ENCODE peak calls at places on chromosomes 5 and 9, in eight cellular contexts. One of them, this sample, is unnamed. For H3K4me1, the result is how much of the 10 kb centered on the place peaks cover.

GRCh38 chr9:93594041-93594756 is 17.8 kb downstream of the PHF2 start:
- DNase-seq in GM23248: no peak
- DNase-seq in mammary epithelial cell: no peak
- DNase-seq in astrocyte: no peak
- DNase-seq in fibroblast of lung: no peak
- DNase-seq in PC-3: no peak
- DNase-seq in keratinocyte: no peak
- DNase-seq in neural progenitor cell: no peak
- DNase-seq in this sample: no peak

GRCh38 chr5:23631283-23632045 is 124.1 kb downstream of the PRDM9 start:
- DNase-seq in astrocyte: no peak
- DNase-seq in mammary epithelial cell: peak
- DNase-seq in GM23248: peak
- DNase-seq in neural progenitor cell: no peak
- DNase-seq in PC-3: peak
- DNase-seq in fibroblast of lung: peak
- DNase-seq in keratinocyte: no peak
- DNase-seq in this sample: no peak

GRCh38 chr5:173793677-173794570 is 94.2 kb upstream of the CPEB4 start:
- DNase-seq in PC-3: peak
- DNase-seq in fibroblast of lung: no peak
- DNase-seq in keratinocyte: peak
- DNase-seq in astrocyte: no peak
- DNase-seq in neural progenitor cell: no peak
- DNase-seq in mammary epithelial cell: peak
- DNase-seq in GM23248: no peak
- DNase-seq in this sample: no peak

GRCh38 chr9:88746744-88747398 is 211.9 kb downstream of the NXNL2 start:
- DNase-seq in PC-3: no peak
- DNase-seq in GM23248: peak
- DNase-seq in astrocyte: no peak
- DNase-seq in neural progenitor cell: peak
- DNase-seq in mammary epithelial cell: no peak
- DNase-seq in fibroblast of lung: no peak
- DNase-seq in keratinocyte: no peak
- DNase-seq in this sample: no peak

GRCh38 chr5:102306121-102306520 is 10.0 kb upstream of the SLCO4C1 start:
- DNase-seq in PC-3: no peak
- DNase-seq in keratinocyte: no peak
- DNase-seq in mammary epithelial cell: peak
- DNase-seq in GM23248: no peak
- DNase-seq in fibroblast of lung: no peak
- DNase-seq in neural progenitor cell: no peak
- DNase-seq in astrocyte: no peak
- DNase-seq in this sample: no peak

GRCh38 chr9:85995612-85996011 is 54.7 kb downstream of the NAA35 start:
- DNase-seq in neural progenitor cell: no peak
- DNase-seq in mammary epithelial cell: no peak
- DNase-seq in PC-3: no peak
- DNase-seq in keratinocyte: no peak
- DNase-seq in astrocyte: no peak
- DNase-seq in fibroblast of lung: no peak
- DNase-seq in GM23248: no peak
- DNase-seq in this sample: no peak

GRCh38 chr5:34929150-34929719 is at the start of gene DNAJC21:
- DNase-seq in astrocyte: peak
- DNase-seq in keratinocyte: peak
- DNase-seq in mammary epithelial cell: peak
- DNase-seq in neural progenitor cell: peak
- DNase-seq in fibroblast of lung: peak
- DNase-seq in PC-3: peak
- DNase-seq in GM23248: peak
- DNase-seq in this sample: peak

GRCh38 chr9:36813149-36813548 is 220.9 kb downstream of the PAX5 start:
- DNase-seq in keratinocyte: no peak
- DNase-seq in astrocyte: no peak
- DNase-seq in neural progenitor cell: no peak
- DNase-seq in mammary epithelial cell: no peak
- DNase-seq in GM23248: no peak
- DNase-seq in PC-3: no peak
- DNase-seq in fibroblast of lung: no peak
- DNase-seq in this sample: no peak

GRCh38 chr5:129356846-129357245 is 103.3 kb upstream of the ADAMTS19 start:
- DNase-seq in keratinocyte: no peak
- DNase-seq in mammary epithelial cell: no peak
- DNase-seq in GM23248: no peak
- DNase-seq in astrocyte: no peak
- DNase-seq in fibroblast of lung: no peak
- DNase-seq in PC-3: no peak
- DNase-seq in neural progenitor cell: no peak
- DNase-seq in this sample: no peak

GRCh38 chr9:86807577-86807976 is 139.7 kb downstream of the GAS1 start:
- DNase-seq in astrocyte: peak
- DNase-seq in fibroblast of lung: peak
- DNase-seq in GM23248: peak
- DNase-seq in neural progenitor cell: peak
- DNase-seq in keratinocyte: no peak
- DNase-seq in PC-3: no peak
- DNase-seq in mammary epithelial cell: no peak
- DNase-seq in this sample: no peak

GRCh38 chr5:84113246-84114118 is 271.2 kb downstream of the EDIL3 start:
- DNase-seq in mammary epithelial cell: no peak
- DNase-seq in keratinocyte: no peak
- DNase-seq in GM23248: peak
- DNase-seq in PC-3: no peak
- DNase-seq in neural progenitor cell: peak
- DNase-seq in astrocyte: peak
- DNase-seq in fibroblast of lung: peak
- DNase-seq in this sample: no peak

GRCh38 chr9:137136261-137136925 is 2.6 kb upstream of the GRIN1 start:
- DNase-seq in fibroblast of lung: no peak
- DNase-seq in mammary epithelial cell: no peak
- DNase-seq in keratinocyte: no peak
- DNase-seq in GM23248: no peak
- DNase-seq in astrocyte: no peak
- DNase-seq in neural progenitor cell: no peak
- DNase-seq in PC-3: no peak
- DNase-seq in this sample: no peak

GRCh38 chr5:78295035-78295961 is 800 bp upstream of the AP3B1 start:
- DNase-seq in PC-3: peak
- DNase-seq in astrocyte: peak
- DNase-seq in mammary epithelial cell: peak
- DNase-seq in GM23248: peak
- DNase-seq in fibroblast of lung: peak
- DNase-seq in neural progenitor cell: peak
- DNase-seq in keratinocyte: no peak
- DNase-seq in this sample: peak

GRCh38 chr5:38866362-38867070 is 20.7 kb downstream of the OSMR start:
- DNase-seq in fibroblast of lung: peak
- DNase-seq in astrocyte: peak
- DNase-seq in neural progenitor cell: no peak
- DNase-seq in PC-3: no peak
- DNase-seq in keratinocyte: no peak
- DNase-seq in GM23248: no peak
- DNase-seq in mammary epithelial cell: no peak
- DNase-seq in this sample: no peak

GRCh38 chr9:122819326-122819725 is 9.1 kb downstream of the PDCL start:
- DNase-seq in keratinocyte: no peak
- DNase-seq in GM23248: peak
- DNase-seq in fibroblast of lung: peak
- DNase-seq in neural progenitor cell: no peak
- DNase-seq in PC-3: peak
- DNase-seq in astrocyte: peak
- DNase-seq in mammary epithelial cell: no peak
- DNase-seq in this sample: no peak

GRCh38 chr5:12947379-12947778 is 997.1 kb downstream of the DNAH5 start:
- DNase-seq in GM23248: no peak
- DNase-seq in mammary epithelial cell: no peak
- DNase-seq in astrocyte: no peak
- DNase-seq in neural progenitor cell: no peak
- DNase-seq in keratinocyte: no peak
- DNase-seq in PC-3: no peak
- DNase-seq in fibroblast of lung: no peak
- DNase-seq in this sample: no peak

DNA sequence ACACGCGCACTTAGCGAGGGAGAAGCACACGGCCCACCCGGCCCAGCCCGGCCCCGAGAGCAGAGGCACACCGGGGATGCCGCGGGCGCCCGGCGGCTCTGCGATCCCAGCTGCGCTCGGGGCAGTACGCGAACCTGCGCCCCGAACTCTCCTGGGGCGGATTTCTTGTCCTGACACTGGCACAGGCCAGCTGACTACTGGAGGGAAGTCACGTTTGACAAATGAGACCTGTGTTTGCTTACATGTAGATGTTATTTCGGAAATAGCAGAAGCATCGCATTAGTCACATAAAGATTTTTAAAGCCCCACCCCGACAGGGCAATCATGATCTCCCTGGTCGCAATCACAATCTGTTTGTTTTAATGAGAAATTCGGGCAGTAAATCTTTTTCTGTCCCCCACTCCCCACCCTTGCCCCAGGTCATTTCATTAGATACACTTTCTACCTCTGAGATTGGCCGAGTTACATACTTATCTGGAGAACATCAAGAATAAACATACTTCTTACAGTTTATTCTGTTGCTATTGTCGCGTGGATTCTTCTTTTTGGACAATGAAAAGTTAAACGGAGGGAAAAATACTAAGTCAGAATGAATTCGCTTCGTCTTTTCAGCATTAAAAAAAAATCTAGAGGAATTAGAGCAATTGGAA is 518.9 kb downstream of the CTNND2 start:
- DNase-seq in astrocyte: peak
- DNase-seq in fibroblast of lung: no peak
- DNase-seq in keratinocyte: no peak
- DNase-seq in PC-3: peak
- DNase-seq in mammary epithelial cell: no peak
- DNase-seq in neural progenitor cell: peak
- DNase-seq in GM23248: peak
- DNase-seq in this sample: no peak
- TF ChIP-seq EZH2 in astrocyte: no peak
- TF ChIP-seq EZH2 in fibroblast of lung: peak
- TF ChIP-seq EZH2 in keratinocyte: no peak
- TF ChIP-seq EZH2 in PC-3: peak
- TF ChIP-seq EZH2 in mammary epithelial cell: no peak
- TF ChIP-seq EZH2 in neural progenitor cell: no peak
- TF ChIP-seq EZH2 in GM23248: peak
- TF ChIP-seq EZH2 in this sample: no peak

GRCh38 chr9:33153001-33153400 is 14.1 kb downstream of the B4GALT1 start:
- DNase-seq in astrocyte: no peak
- DNase-seq in keratinocyte: no peak
- DNase-seq in PC-3: no peak
- DNase-seq in neural progenitor cell: no peak
- DNase-seq in GM23248: no peak
- DNase-seq in fibroblast of lung: no peak
- DNase-seq in mammary epithelial cell: no peak
- DNase-seq in this sample: no peak
- H3K4me1 ChIP-seq in astrocyte: under half
- H3K4me1 ChIP-seq in keratinocyte: under half
- H3K4me1 ChIP-seq in PC-3: under half
- H3K4me1 ChIP-seq in neural progenitor cell: under half
- H3K4me1 ChIP-seq in GM23248: half or more
- H3K4me1 ChIP-seq in fibroblast of lung: under half
- H3K4me1 ChIP-seq in mammary epithelial cell: half or more
- H3K4me1 ChIP-seq in this sample: under half

GRCh38 chr9:21919377-21920362 is 74.5 kb downstream of the CDKN2A start:
- DNase-seq in GM23248: peak
- DNase-seq in PC-3: peak
- DNase-seq in keratinocyte: no peak
- DNase-seq in mammary epithelial cell: peak
- DNase-seq in astrocyte: peak
- DNase-seq in neural progenitor cell: no peak
- DNase-seq in fibroblast of lung: peak
- DNase-seq in this sample: peak
- H3K4me2 ChIP-seq in GM23248: peak
- H3K4me2 ChIP-seq in PC-3: peak
- H3K4me2 ChIP-seq in keratinocyte: peak
- H3K4me2 ChIP-seq in mammary epithelial cell: peak
- H3K4me2 ChIP-seq in astrocyte: peak
- H3K4me2 ChIP-seq in neural progenitor cell: no peak
- H3K4me2 ChIP-seq in fibroblast of lung: peak
- H3K4me2 ChIP-seq in this sample: peak

GRCh38 chr5:111223790-111224560 is at the start of gene CAMK4:
- DNase-seq in PC-3: peak
- DNase-seq in mammary epithelial cell: peak
- DNase-seq in keratinocyte: no peak
- DNase-seq in astrocyte: peak
- DNase-seq in neural progenitor cell: peak
- DNase-seq in GM23248: peak
- DNase-seq in fibroblast of lung: peak
- DNase-seq in this sample: peak
- TF ChIP-seq EZH2 in PC-3: no peak
- TF ChIP-seq EZH2 in mammary epithelial cell: no peak
- TF ChIP-seq EZH2 in keratinocyte: no peak
- TF ChIP-seq EZH2 in astrocyte: no peak
- TF ChIP-seq EZH2 in neural progenitor cell: peak
- TF ChIP-seq EZH2 in GM23248: no peak
- TF ChIP-seq EZH2 in fibroblast of lung: no peak
- TF ChIP-seq EZH2 in this sample: no peak

GRCh38 chr5:139744471-139745120 is 51.0 kb upstream of the PSD2 start:
- DNase-seq in mammary epithelial cell: no peak
- DNase-seq in neural progenitor cell: no peak
- DNase-seq in fibroblast of lung: no peak
- DNase-seq in GM23248: no peak
- DNase-seq in PC-3: no peak
- DNase-seq in astrocyte: no peak
- DNase-seq in keratinocyte: no peak
- DNase-seq in this sample: no peak

GRCh38 chr5:139742173-139742903 is 53.3 kb upstream of the PSD2 start:
- DNase-seq in mammary epithelial cell: no peak
- DNase-seq in fibroblast of lung: no peak
- DNase-seq in PC-3: no peak
- DNase-seq in keratinocyte: no peak
- DNase-seq in neural progenitor cell: no peak
- DNase-seq in astrocyte: no peak
- DNase-seq in GM23248: no peak
- DNase-seq in this sample: no peak

GRCh38 chr5:139745121-139745799 is 50.3 kb upstream of the PSD2 start:
- DNase-seq in keratinocyte: no peak
- DNase-seq in fibroblast of lung: peak
- DNase-seq in mammary epithelial cell: peak
- DNase-seq in neural progenitor cell: no peak
- DNase-seq in GM23248: peak
- DNase-seq in PC-3: peak
- DNase-seq in astrocyte: peak
- DNase-seq in this sample: peak

GRCh38 chr5:139743001-139743771 is 52.4 kb upstream of the PSD2 start:
- DNase-seq in PC-3: no peak
- DNase-seq in neural progenitor cell: no peak
- DNase-seq in fibroblast of lung: no peak
- DNase-seq in mammary epithelial cell: no peak
- DNase-seq in keratinocyte: no peak
- DNase-seq in astrocyte: no peak
- DNase-seq in GM23248: no peak
- DNase-seq in this sample: no peak

GRCh38 chr5:139743804-139744203 is 51.8 kb upstream of the PSD2 start:
- DNase-seq in neural progenitor cell: no peak
- DNase-seq in fibroblast of lung: no peak
- DNase-seq in astrocyte: no peak
- DNase-seq in GM23248: no peak
- DNase-seq in keratinocyte: no peak
- DNase-seq in mammary epithelial cell: no peak
- DNase-seq in PC-3: no peak
- DNase-seq in this sample: no peak
- H3K4me1 ChIP-seq in neural progenitor cell: under half
- H3K4me1 ChIP-seq in fibroblast of lung: under half
- H3K4me1 ChIP-seq in astrocyte: half or more
- H3K4me1 ChIP-seq in GM23248: under half
- H3K4me1 ChIP-seq in keratinocyte: under half
- H3K4me1 ChIP-seq in mammary epithelial cell: under half
- H3K4me1 ChIP-seq in PC-3: under half
- H3K4me1 ChIP-seq in this sample: under half

This sample was measured in DND-41.